ENCODE peak calls at places on chromosomes 7 and 10, in eight cellular contexts. M is NCI-H187 treated with DMSO at 0.1 percent for 48 hours, C is RKO, E is hypothalamus, X is AG04449, O is activated T-cell treated with anti-CD3 and anti-CD28 coated beads for 4 hours, A is smooth muscle cell of the brain vasculature, Q is H4. S is an unnamed sample.

GRCh38 chr7:85471740-85472139 is 284.9 kb upstream of the SEMA3D start:
- DNase-seq in X (peak; percentile 24), E (no peak), A (no peak), M (no peak), Q (peak; percentile 90), O (no peak), C (no peak), S (peak; percentile 9)

GRCh38 chr10:96334888-96335526 is 23.8 kb downstream of the OPALIN start:
- DNase-seq in O (no peak), Q (peak; percentile 37), A (peak; percentile 13), X (no peak), C (peak; percentile 54), M (no peak), E (no peak), S (peak; percentile 35)

GRCh38 chr7:1697499-1698125 is 27.5 kb downstream of the ELFN1 start:
- DNase-seq in Q (no peak), O (no peak), C (no peak), A (no peak), X (no peak), E (no peak), M (no peak), S (no peak)

GRCh38 chr7:13904689-13905088 is 84.8 kb downstream of the ETV1 start:
- DNase-seq in E (no peak), M (peak; percentile 7), X (peak; percentile 86), O (no peak), C (no peak), A (no peak), Q (peak; percentile 59), S (no peak)

GRCh38 chr10:104045151-104046089 is 40.3 kb downstream of the COL17A1 start:
- DNase-seq in E (peak; percentile 14), Q (peak; percentile 19), A (peak; percentile 50), O (no peak), C (peak; percentile 74), M (no peak), X (no peak), S (peak; percentile 59)

GRCh38 chr7:54390565-54390964 is 151.6 kb upstream of the VSTM2A start:
- DNase-seq in C (no peak), Q (no peak), A (no peak), E (no peak), O (no peak), M (no peak), X (no peak), S (no peak)

GRCh38 chr7:45052011-45052410 is 36.8 kb downstream of the NACAD start:
- DNase-seq in E (no peak), M (peak; percentile 45), X (no peak), A (no peak), O (no peak), Q (no peak), C (no peak), S (no peak)

GRCh38 chr7:70776627-70777101 is 355.3 kb upstream of the GALNT17 start:
- DNase-seq in A (no peak), E (peak; percentile 16), X (no peak), C (no peak), Q (no peak), O (no peak), M (no peak), S (no peak)

GRCh38 chr7:107996072-107996824 is 6.7 kb downstream of the LAMB1 start:
- DNase-seq in M (no peak), Q (no peak), C (no peak), A (no peak), X (no peak), E (no peak), O (no peak), S (peak; percentile 9)

GRCh38 chr7:117612637-117613036 is 132.8 kb downstream of the CFTR start:
- DNase-seq in A (no peak), C (no peak), O (no peak), X (no peak), M (no peak), E (no peak), Q (no peak), S (no peak)

GRCh38 chr7:20578257-20578771 is 37.2 kb upstream of the ABCB5 start:
- DNase-seq in X (no peak), Q (no peak), M (no peak), C (no peak), A (no peak), E (no peak), O (no peak), S (no peak)

GRCh38 chr7:71323726-71324125 is 191.8 kb downstream of the GALNT17 start:
- DNase-seq in O (no peak), Q (no peak), X (no peak), C (no peak), A (no peak), M (no peak), E (no peak), S (no peak)

GRCh38 chr7:28509256-28510021 is 97.1 kb downstream of the CREB5 start:
- DNase-seq in E (no peak), A (no peak), X (no peak), M (no peak), O (no peak), Q (no peak), C (no peak), S (no peak)

GRCh38 chr7:72751378-72751777 is 76.6 kb downstream of the TYW1B start:
- DNase-seq in X (no peak), A (no peak), Q (no peak), M (no peak), E (no peak), O (no peak), C (no peak), S (no peak)

GRCh38 chr7:75653651-75654050 is 85.1 kb downstream of the HIP1 start:
- DNase-seq in X (no peak), C (no peak), E (no peak), O (no peak), Q (no peak), M (no peak), A (no peak), S (no peak)

GRCh38 chr7:154677454-154677853 is 325.5 kb downstream of the PAXIP1 start:
- DNase-seq in C (no peak), O (no peak), A (no peak), X (no peak), Q (no peak), E (no peak), M (no peak), S (no peak)

GRCh38 chr7:4871056-4871680 is 9.3 kb upstream of the PAPOLB start:
- DNase-seq in O (no peak), A (no peak), Q (no peak), C (no peak), X (no peak), E (no peak), M (no peak), S (no peak)

GRCh38 chr10:113691381-113691780 is 11.7 kb downstream of the CASP7 start:
- DNase-seq in O (no peak), A (no peak), C (no peak), E (no peak), Q (no peak), X (no peak), M (no peak), S (peak; percentile 6)

GRCh38 chr10:85863301-85864172 is 503.1 kb downstream of the GRID1 start:
- DNase-seq in A (no peak), Q (no peak), C (no peak), X (no peak), M (no peak), E (no peak), O (no peak), S (no peak)

GRCh38 chr7:107128217-107128616 is 40.6 kb upstream of the HBP1 start:
- DNase-seq in M (no peak), Q (no peak), C (no peak), E (no peak), A (no peak), X (no peak), O (no peak), S (no peak)

GRCh38 chr10:43380610-43381222 is 9.3 kb downstream of the FXYD4 start:
- DNase-seq in A (no peak), M (no peak), X (no peak), Q (peak; percentile 38), E (no peak), C (peak; percentile 80), O (no peak), S (peak; percentile 92)

GRCh38 chr7:34825221-34825620 is 167.2 kb downstream of the NPSR1 start:
- DNase-seq in Q (no peak), E (no peak), M (no peak), A (no peak), C (no peak), X (no peak), O (no peak), S (no peak)

GRCh38 chr10:86007171-86007570 is 359.4 kb downstream of the GRID1 start:
- DNase-seq in Q (no peak), X (no peak), E (no peak), O (no peak), A (no peak), M (no peak), C (no peak), S (no peak)

GRCh38 chr7:143434660-143435059 is 8.6 kb upstream of the TAS2R60 start:
- DNase-seq in E (no peak), X (no peak), Q (peak; percentile 35), C (no peak), A (no peak), M (no peak), O (no peak), S (no peak)

GRCh38 chr7:101021703-101022102 is 1.8 kb downstream of the MUC17 start:
- DNase-seq in X (no peak), M (no peak), A (no peak), O (no peak), E (no peak), C (no peak), Q (no peak), S (peak; percentile 84)

GRCh38 chr10:60708666-60709065 is 69.6 kb upstream of the CDK1 start:
- DNase-seq in X (no peak), A (no peak), Q (no peak), O (no peak), C (no peak), M (no peak), E (no peak), S (no peak)

GRCh38 chr10:63348210-63348850 is 117.4 kb downstream of the JMJD1C start:
- DNase-seq in M (no peak), C (no peak), Q (no peak), X (no peak), E (no peak), A (no peak), O (no peak), S (no peak)

GRCh38 chr10:53598914-53599313 is 826.3 kb upstream of the MBL2 start:
- DNase-seq in M (no peak), X (no peak), O (no peak), E (no peak), A (no peak), C (no peak), Q (no peak), S (no peak)

GRCh38 chr7:8938036-8938435 is 504.6 kb downstream of the NXPH1 start:
- DNase-seq in X (no peak), Q (no peak), O (no peak), C (no peak), M (peak; percentile 47), A (no peak), E (no peak), S (no peak)

GRCh38 chr10:14953452-14954000 is 370 bp downstream of the DCLRE1C start:
- DNase-seq in C (peak; percentile 90), O (peak; percentile 14), E (no peak), A (no peak), M (no peak), Q (peak; percentile 13), X (no peak), S (peak; percentile 73)

GRCh38 chr7:32890553-32891045 is 961 bp downstream of the KBTBD2 start:
- DNase-seq in E (no peak), Q (peak; percentile 87), C (peak; percentile 83), O (peak; percentile 16), M (peak; percentile 4), A (peak; percentile 21), X (no peak), S (peak; percentile 81)

GRCh38 chr7:88429382-88429781 is 122.7 kb upstream of the STEAP4 start:
- DNase-seq in C (peak; percentile 81), A (no peak), Q (peak; percentile 27), X (no peak), M (no peak), O (no peak), E (no peak), S (peak; percentile 20)

GRCh38 chr7:24715661-24716479 is 41.4 kb downstream of the GSDME start:
- DNase-seq in E (no peak), Q (peak; percentile 68), M (no peak), X (no peak), O (no peak), C (peak; percentile 57), A (no peak), S (peak; percentile 49)

GRCh38 chr7:45924283-45924682 is 3.2 kb upstream of the IGFBP3 start:
- DNase-seq in Q (peak; percentile 97), O (no peak), A (no peak), X (no peak), C (peak; percentile 50), M (no peak), E (no peak), S (peak; percentile 79)